ENCODE peak calls at places on chromosomes 3 and 15, in eight cellular contexts. U, J, I, P, V, F, O and Q are unnamed samples.

GRCh38 chr15:69459063-69459462 is 6.4 kb downstream of the RPLP1 start:
- DNase-seq in U (no peak), J (no peak), I (no peak), P (no peak), V (no peak), F (no peak), O (no peak), Q (no peak)

GRCh38 chr3:61531528-61531927 is 29.8 kb upstream of the PTPRG start:
- DNase-seq in U (no peak), J (no peak), I (no peak), P (no peak), V (no peak), F (no peak), O (no peak), Q (no peak)

GRCh38 chr3:135887220-135887619 is 78.3 kb upstream of the PPP2R3A start:
- DNase-seq in U (no peak), J (no peak), I (no peak), P (no peak), V (peak), F (no peak), O (no peak), Q (no peak)

GRCh38 chr15:22980189-22981136 is at the start of gene CYFIP1:
- DNase-seq in U (peak), J (peak), I (peak), P (peak), V (peak), F (peak), O (peak), Q (peak)

GRCh38 chr3:53056442-53056841 is 10.6 kb upstream of the SFMBT1 start:
- DNase-seq in U (no peak), J (peak), I (peak), P (no peak), V (no peak), F (no peak), O (no peak), Q (peak)

GRCh38 chr3:54146383-54147239 is 24.3 kb downstream of the CACNA2D3 start:
- DNase-seq in U (peak), J (peak), I (peak), P (peak), V (peak), F (no peak), O (no peak), Q (no peak)

GRCh38 chr3:50428007-50428633 is 68.8 kb upstream of the TMEM115 start:
- DNase-seq in U (no peak), J (peak), I (no peak), P (no peak), V (no peak), F (no peak), O (no peak), Q (no peak)

GRCh38 chr3:172009736-172010254 is 29.6 kb upstream of the FNDC3B start:
- DNase-seq in U (no peak), J (no peak), I (no peak), P (no peak), V (no peak), F (no peak), O (no peak), Q (no peak)

GRCh38 chr3:184234671-184235380 is 5.4 kb downstream of the VWA5B2 start:
- DNase-seq in U (no peak), J (no peak), I (no peak), P (no peak), V (no peak), F (no peak), O (no peak), Q (no peak)

GRCh38 chr3:141071681-141072260 is 20.6 kb downstream of the SPSB4 start:
- DNase-seq in U (no peak), J (no peak), I (no peak), P (no peak), V (no peak), F (no peak), O (no peak), Q (no peak)

GRCh38 chr3:9669720-9670432 is 20.6 kb downstream of the MTMR14 start:
- DNase-seq in U (no peak), J (no peak), I (no peak), P (peak), V (no peak), F (peak), O (no peak), Q (no peak)

GRCh38 chr3:168620854-168621253 is 525.1 kb upstream of the GOLIM4 start:
- DNase-seq in U (no peak), J (peak), I (peak), P (no peak), V (peak), F (no peak), O (no peak), Q (no peak)

GRCh38 chr3:2511356-2511755 is 412.7 kb downstream of the CNTN4 start:
- DNase-seq in U (peak), J (no peak), I (no peak), P (no peak), V (no peak), F (no peak), O (no peak), Q (no peak)

GRCh38 chr3:129352650-129353588 is 74.2 kb downstream of the HMCES start:
- DNase-seq in U (no peak), J (no peak), I (no peak), P (peak), V (no peak), F (no peak), O (no peak), Q (no peak)

GRCh38 chr15:75620776-75621536 is 4.6 kb downstream of the SNUPN start:
- DNase-seq in U (no peak), J (peak), I (no peak), P (peak), V (no peak), F (peak), O (peak), Q (peak)

GRCh38 chr3:63970596-63971468 is 52.5 kb downstream of the PSMD6 start:
- DNase-seq in U (no peak), J (no peak), I (peak), P (no peak), V (no peak), F (no peak), O (no peak), Q (no peak)

GRCh38 chr3:15309662-15310335 is 22.6 kb downstream of the SH3BP5 start:
- DNase-seq in U (no peak), J (no peak), I (no peak), P (no peak), V (no peak), F (no peak), O (no peak), Q (no peak)

GRCh38 chr15:68885070-68885469 is 45.3 kb upstream of the SPESP1 start:
- DNase-seq in U (no peak), J (no peak), I (no peak), P (no peak), V (no peak), F (no peak), O (no peak), Q (no peak)

GRCh38 chr3:60076307-60076706 is 1026.5 kb upstream of the CFAP20DC start:
- DNase-seq in U (no peak), J (no peak), I (no peak), P (no peak), V (no peak), F (no peak), O (no peak), Q (no peak)
- H3K4me3 ChIP-seq in U (peak), J (no peak), I (no peak), P (no peak), V (no peak), F (no peak), O (peak), Q (no peak)

GRCh38 chr3:170077406-170077805 is 39.6 kb downstream of the GPR160 start:
- DNase-seq in U (no peak), J (no peak), I (peak), P (no peak), V (no peak), F (no peak), O (no peak), Q (no peak)

GRCh38 chr3:170080605-170081004 is 42.8 kb downstream of the GPR160 start:
- DNase-seq in U (no peak), J (no peak), I (peak), P (no peak), V (no peak), F (no peak), O (no peak), Q (no peak)

GRCh38 chr3:170076715-170077238 is 39.0 kb downstream of the GPR160 start:
- DNase-seq in U (no peak), J (no peak), I (peak), P (no peak), V (no peak), F (no peak), O (no peak), Q (no peak)

GRCh38 chr3:170079466-170080165 is 41.8 kb downstream of the GPR160 start:
- DNase-seq in U (no peak), J (no peak), I (peak), P (no peak), V (no peak), F (no peak), O (no peak), Q (no peak)

DNA sequence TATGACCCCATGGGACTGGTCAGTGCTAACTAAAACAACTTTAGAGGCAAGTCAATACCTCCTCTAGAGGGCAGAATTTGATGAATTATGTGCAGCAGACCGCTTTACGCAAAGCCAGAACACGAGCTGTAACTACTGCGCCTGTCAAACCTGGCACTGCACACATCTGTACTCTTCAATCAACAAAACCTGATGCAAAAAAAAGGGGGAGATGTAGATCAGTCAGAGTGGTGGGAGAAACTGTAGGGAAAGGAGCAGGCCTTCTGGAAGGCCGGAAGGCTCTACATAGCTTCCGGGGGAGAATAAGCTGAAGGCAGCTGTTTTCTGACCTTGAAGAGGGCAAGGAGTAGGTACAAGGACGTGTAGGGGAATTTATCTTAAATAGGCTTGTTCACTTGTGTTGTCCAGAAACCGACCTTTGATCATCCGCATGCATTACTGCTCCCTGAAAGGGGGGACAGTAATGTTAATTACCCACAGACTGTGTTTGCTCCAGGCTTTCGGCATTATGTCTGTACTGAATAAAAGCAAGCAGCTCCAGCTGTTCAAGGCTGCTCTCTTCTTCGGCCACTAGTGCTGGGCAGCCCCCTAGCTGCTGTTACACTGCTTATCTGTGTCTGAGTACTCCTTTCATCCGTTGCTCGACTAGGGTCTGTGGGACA is 41.0 kb downstream of the GPR160 start:
- DNase-seq in U (no peak), J (peak), I (peak), P (no peak), V (peak), F (no peak), O (no peak), Q (no peak)
- TF ChIP-seq POLR2A in U (no peak), J (no peak), I (no peak), P (no peak), V (no peak), F (no peak), O (no peak), Q (no peak)

GRCh38 chr3:69179740-69180372 is 57.5 kb upstream of the LMOD3 start:
- DNase-seq in U (no peak), J (no peak), I (peak), P (no peak), V (no peak), F (no peak), O (no peak), Q (no peak)
- TF ChIP-seq CTCF in U (no peak), J (no peak), I (no peak), P (no peak), V (no peak), F (no peak), O (no peak), Q (no peak)

GRCh38 chr15:55282284-55282833 is 7.3 kb downstream of the RAB27A start:
- DNase-seq in U (no peak), J (no peak), I (no peak), P (no peak), V (no peak), F (no peak), O (no peak), Q (no peak)
- H3K4me3 ChIP-seq in U (no peak), J (no peak), I (no peak), P (no peak), V (no peak), F (no peak), O (no peak), Q (no peak)

GRCh38 chr3:170467560-170467959 is 48.9 kb downstream of the CLDN11 start:
- DNase-seq in U (no peak), J (no peak), I (no peak), P (no peak), V (no peak), F (no peak), O (no peak), Q (no peak)
- TF ChIP-seq POLR2A in U (no peak), J (no peak), I (no peak), P (no peak), V (no peak), F (no peak), O (no peak), Q (no peak)

GRCh38 chr3:41684802-41685740 is 276.8 kb downstream of the ULK4 start:
- DNase-seq in U (no peak), J (peak), I (no peak), P (no peak), V (no peak), F (no peak), O (no peak), Q (no peak)
- TF ChIP-seq CTCF in U (no peak), J (no peak), I (no peak), P (no peak), V (no peak), F (no peak), O (no peak), Q (no peak)

GRCh38 chr3:39267631-39268553 is 11.9 kb downstream of the CX3CR1 start:
- DNase-seq in U (no peak), J (no peak), I (no peak), P (no peak), V (no peak), F (no peak), O (no peak), Q (no peak)
- H3K4me3 ChIP-seq in U (no peak), J (no peak), I (no peak), P (no peak), V (no peak), F (no peak), O (no peak), Q (no peak)

GRCh38 chr15:40323239-40323952 is at the start of gene INAFM2:
- DNase-seq in U (peak), J (peak), I (peak), P (peak), V (peak), F (peak), O (peak), Q (peak)
- TF ChIP-seq POLR2A in U (no peak), J (peak), I (no peak), P (no peak), V (no peak), F (peak), O (peak), Q (no peak)

GRCh38 chr15:47965297-47965696 is 155.5 kb upstream of the SLC24A5 start:
- DNase-seq in U (no peak), J (no peak), I (no peak), P (no peak), V (no peak), F (no peak), O (no peak), Q (no peak)

GRCh38 chr15:47964229-47964628 is 156.6 kb upstream of the SLC24A5 start:
- DNase-seq in U (no peak), J (no peak), I (no peak), P (no peak), V (no peak), F (no peak), O (no peak), Q (no peak)

GRCh38 chr15:47961401-47962090 is 159.2 kb upstream of the SLC24A5 start:
- DNase-seq in U (no peak), J (no peak), I (no peak), P (no peak), V (no peak), F (no peak), O (no peak), Q (no peak)

GRCh38 chr15:47959617-47960398 is 161.0 kb upstream of the SLC24A5 start:
- DNase-seq in U (no peak), J (no peak), I (no peak), P (no peak), V (no peak), F (no peak), O (no peak), Q (no peak)

GRCh38 chr15:47963265-47963664 is 157.5 kb upstream of the SLC24A5 start:
- DNase-seq in U (no peak), J (no peak), I (no peak), P (no peak), V (no peak), F (no peak), O (no peak), Q (no peak)
- TF ChIP-seq CTCF in U (no peak), J (no peak), I (no peak), P (no peak), V (no peak), F (no peak), O (no peak), Q (no peak)